ENCODE peak calls at places on chromosomes 7 and 10, in seven cellular contexts. D, E, Z, T, R, I and B are unnamed samples.
A peak's percentile ranks its signal among the peaks of the same experiment; 100 is the strongest.

GRCh38 chr10:62186999-62187695 is 81.5 kb downstream of the RTKN2 start:
- DNase-seq in D (no peak), E (no peak), Z (no peak), T (no peak), R (no peak), I (no peak), B (no peak)

GRCh38 chr10:93435621-93436385 is 46.3 kb downstream of the MYOF start:
- DNase-seq in D (no peak), E (peak; percentile 76), Z (no peak), T (no peak), R (peak; percentile 65), I (peak; percentile 34), B (no peak)

GRCh38 chr10:31709028-31709427 is 219.6 kb downstream of the ARHGAP12 start:
- DNase-seq in D (no peak), E (peak; percentile 37), Z (no peak), T (no peak), R (no peak), I (no peak), B (peak; percentile 60)

GRCh38 chr7:33286521-33286920 is 157.2 kb downstream of the BBS9 start:
- DNase-seq in D (no peak), E (no peak), Z (no peak), T (no peak), R (no peak), I (no peak), B (no peak)

GRCh38 chr7:49638166-49638565 is 135.3 kb upstream of the VWC2 start:
- DNase-seq in D (no peak), E (no peak), Z (no peak), T (no peak), R (no peak), I (no peak), B (no peak)

GRCh38 chr7:159370-160270 is 32.8 kb upstream of the FAM20C start:
- DNase-seq in D (no peak), E (no peak), Z (peak; percentile 45), T (no peak), R (no peak), I (no peak), B (no peak)

GRCh38 chr10:111211756-111212155 is 134.9 kb downstream of the ADRA2A start:
- DNase-seq in D (peak; percentile 72), E (no peak), Z (no peak), T (no peak), R (peak; percentile 79), I (no peak), B (no peak)

GRCh38 chr10:54961040-54961439 is 160.0 kb upstream of the PCDH15 start:
- DNase-seq in D (no peak), E (no peak), Z (no peak), T (no peak), R (no peak), I (no peak), B (no peak)

GRCh38 chr7:21374134-21374533 is 53.7 kb upstream of the SP4 start:
- DNase-seq in D (no peak), E (no peak), Z (no peak), T (no peak), R (no peak), I (no peak), B (no peak)

GRCh38 chr7:11754123-11754522 is 77.9 kb downstream of the THSD7A start:
- DNase-seq in D (no peak), E (no peak), Z (no peak), T (no peak), R (no peak), I (no peak), B (no peak)

GRCh38 chr7:7554021-7554432 is 12.7 kb upstream of the MIOS start:
- DNase-seq in D (peak; percentile 70), E (peak; percentile 92), Z (no peak), T (no peak), R (peak; percentile 96), I (peak; percentile 60), B (no peak)

GRCh38 chr7:26365077-26365896 is 73.6 kb downstream of the SNX10 start:
- DNase-seq in D (peak; percentile 13), E (peak; percentile 82), Z (no peak), T (no peak), R (peak; percentile 71), I (peak; percentile 67), B (no peak)

GRCh38 chr10:66604195-66604594 is 321.6 kb upstream of the LRRTM3 start:
- DNase-seq in D (no peak), E (no peak), Z (peak; percentile 56), T (no peak), R (no peak), I (no peak), B (no peak)

GRCh38 chr7:83410989-83411591 is 237.8 kb downstream of the SEMA3E start:
- DNase-seq in D (peak; percentile 4), E (peak; percentile 71), Z (no peak), T (no peak), R (peak; percentile 68), I (peak; percentile 32), B (no peak)

GRCh38 chr7:132451161-132451560 is 125.1 kb downstream of the PLXNA4 start:
- DNase-seq in D (no peak), E (no peak), Z (no peak), T (no peak), R (no peak), I (no peak), B (no peak)

GRCh38 chr10:131899695-131900349 is 986 bp upstream of the PPP2R2D start:
- DNase-seq in D (no peak), E (no peak), Z (peak; percentile 6), T (no peak), R (no peak), I (no peak), B (no peak)

GRCh38 chr7:116340201-116340847 is 130.0 kb downstream of the TES start:
- DNase-seq in D (no peak), E (no peak), Z (no peak), T (no peak), R (no peak), I (no peak), B (no peak)
- H3K4me3 ChIP-seq in D (no peak overlapping the region), E (no peak overlapping the region), Z (no peak overlapping the region), T (no peak overlapping the region), R (no peak overlapping the region), I (no peak overlapping the region), B (no peak overlapping the region)

DNA sequence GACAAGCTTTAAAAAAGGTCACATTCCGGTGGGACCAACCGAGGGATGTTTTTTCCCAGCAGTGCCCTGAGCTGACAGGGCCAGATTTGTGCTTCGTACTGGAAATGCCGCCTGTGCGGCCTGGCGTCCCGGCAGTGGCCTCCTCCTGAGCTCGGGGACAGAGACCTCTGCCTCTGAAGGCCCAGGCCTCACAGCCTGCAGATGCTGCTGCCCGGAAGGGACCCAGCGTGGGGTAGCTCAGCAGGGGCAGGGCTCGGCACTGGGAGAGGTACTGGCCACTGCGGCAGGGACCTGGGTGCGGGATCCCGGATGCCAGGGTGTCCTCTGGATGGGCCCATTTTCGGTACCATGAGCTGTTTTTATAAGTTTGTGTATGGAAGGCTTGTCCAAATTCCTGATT is 52.4 kb upstream of the CFAP46 start:
- DNase-seq in D (no peak), E (no peak), Z (no peak), T (no peak), R (no peak), I (no peak), B (no peak)
- H3K4me3 ChIP-seq in D (no peak overlapping the region), E (no peak overlapping the region), Z (peak overlapping the region; percentile 39), T (peak overlapping the region; percentile 55), R (peak overlapping the region; percentile 56), I (no peak overlapping the region), B (no peak overlapping the region)

GRCh38 chr10:53700227-53700626 is 927.6 kb upstream of the MBL2 start:
- DNase-seq in D (no peak), E (no peak), Z (no peak), T (no peak), R (no peak), I (no peak), B (no peak)
- H3K4me3 ChIP-seq in D (no peak overlapping the region), E (no peak overlapping the region), Z (no peak overlapping the region), T (no peak overlapping the region), R (no peak overlapping the region), I (no peak overlapping the region), B (no peak overlapping the region)

DNA sequence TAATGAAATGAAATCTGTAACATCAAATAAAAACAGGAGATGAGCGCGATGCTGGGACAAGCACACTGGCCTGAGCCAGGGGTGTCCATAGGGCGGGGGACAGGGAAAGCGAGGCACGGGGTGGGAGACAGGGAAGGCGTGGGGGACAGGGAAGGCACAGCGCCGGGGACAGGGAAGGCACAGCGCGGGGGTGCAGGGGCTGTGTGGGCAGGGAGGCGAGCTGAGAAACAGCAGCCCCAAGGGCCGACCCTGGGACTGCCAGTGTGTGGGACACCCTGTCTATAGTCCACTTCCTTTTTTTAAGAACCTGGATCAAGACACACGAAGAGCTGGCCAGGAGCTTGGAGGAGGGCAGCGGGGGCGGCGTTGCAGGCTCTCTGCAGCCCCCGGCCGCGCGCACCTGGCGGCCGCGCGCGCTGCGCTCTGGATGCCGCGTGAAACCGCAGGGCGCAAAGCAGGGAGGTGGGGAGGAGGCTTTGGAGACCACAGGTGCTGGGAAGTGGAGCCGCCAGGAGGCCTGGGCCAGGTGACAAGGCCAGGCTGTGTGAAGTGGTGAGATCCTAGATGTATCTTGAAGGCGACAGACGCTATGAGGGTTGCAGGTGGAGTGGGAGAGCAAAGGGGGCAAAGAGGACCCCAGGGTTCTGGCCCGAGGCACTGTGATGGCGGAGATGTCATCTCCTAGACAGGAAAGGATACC is 157.7 kb downstream of the COBL start:
- DNase-seq in D (no peak), E (no peak), Z (no peak), T (no peak), R (no peak), I (no peak), B (no peak)
- H3K4me3 ChIP-seq in D (no peak overlapping the region), E (no peak overlapping the region), Z (no peak overlapping the region), T (no peak overlapping the region), R (no peak overlapping the region), I (no peak overlapping the region), B (no peak overlapping the region)

GRCh38 chr10:103180491-103180890 is 12.6 kb downstream of the NT5C2 start:
- DNase-seq in D (no peak), E (no peak), Z (no peak), T (no peak), R (no peak), I (no peak), B (no peak)

GRCh38 chr10:103181244-103181643 is 11.8 kb downstream of the NT5C2 start:
- DNase-seq in D (no peak), E (no peak), Z (no peak), T (no peak), R (no peak), I (no peak), B (no peak)

GRCh38 chr10:103186128-103186527 is 6.9 kb downstream of the NT5C2 start:
- DNase-seq in D (no peak), E (no peak), Z (no peak), T (no peak), R (no peak), I (no peak), B (no peak)

GRCh38 chr10:103188853-103189252 is 4.2 kb downstream of the NT5C2 start:
- DNase-seq in D (no peak), E (peak; percentile 34), Z (no peak), T (no peak), R (peak; percentile 36), I (peak; percentile 29), B (no peak)

DNA sequence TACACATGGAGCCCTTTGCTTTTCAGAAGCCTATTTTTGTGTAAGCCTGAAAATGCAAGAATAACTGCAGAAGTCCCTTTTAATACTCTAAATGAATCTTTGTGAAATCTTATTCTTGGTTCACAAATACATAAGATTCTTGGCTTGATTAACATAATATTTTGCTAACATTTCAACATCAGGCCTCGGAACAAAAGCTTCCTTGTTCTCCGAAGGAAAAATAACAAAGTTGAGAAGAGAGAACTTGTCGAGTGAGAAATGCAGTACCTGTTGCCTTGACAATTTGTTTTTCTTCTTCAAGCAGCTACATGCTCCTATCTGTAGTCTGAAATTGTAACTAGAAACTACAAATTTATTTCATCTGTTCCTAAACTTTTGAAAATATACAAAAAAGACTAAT is 8.5 kb downstream of the NT5C2 start:
- DNase-seq in D (no peak), E (peak; percentile 11), Z (no peak), T (no peak), R (no peak), I (peak; percentile 5), B (no peak)
- H3K4me3 ChIP-seq in D (no peak overlapping the region), E (no peak overlapping the region), Z (no peak overlapping the region), T (no peak overlapping the region), R (no peak overlapping the region), I (no peak overlapping the region), B (peak overlapping the region; percentile 23)